ENCODE peak calls at places on chromosomes 4 and X, in eight cellular contexts. N, W, K, H, C, V, T and Y are unnamed samples.

GRCh38 chr4:13126976-13127910 is 356.9 kb downstream of the RAB28 start:
- DNase-seq in N (no peak), W (no peak), K (no peak), H (no peak), C (no peak), V (no peak), T (no peak), Y (no peak)

GRCh38 chr4:98614655-98615054 is 43.8 kb downstream of the TSPAN5 start:
- DNase-seq in N (no peak), W (no peak), K (no peak), H (no peak), C (no peak), V (no peak), T (no peak), Y (no peak)

GRCh38 chrX:71292669-71293379 is 8.7 kb upstream of the ITGB1BP2 start:
- DNase-seq in N (no peak), W (no peak), K (no peak), H (no peak), C (no peak), V (peak), T (no peak), Y (no peak)

GRCh38 chr4:180455226-180455625 is 1788.0 kb upstream of the TENM3 start:
- DNase-seq in N (no peak), W (no peak), K (no peak), H (no peak), C (no peak), V (no peak), T (no peak), Y (no peak)

GRCh38 chr4:186957952-186958555 is 234.4 kb upstream of the FAT1 start:
- DNase-seq in N (no peak), W (no peak), K (no peak), H (no peak), C (no peak), V (no peak), T (no peak), Y (no peak)

GRCh38 chr4:128387600-128388351 is 100.2 kb upstream of the PGRMC2 start:
- DNase-seq in N (no peak), W (no peak), K (no peak), H (no peak), C (no peak), V (no peak), T (no peak), Y (no peak)

GRCh38 chrX:26783512-26784225 is 567.7 kb downstream of the MAGEB5 start:
- DNase-seq in N (peak), W (peak), K (no peak), H (no peak), C (no peak), V (peak), T (peak), Y (no peak)

GRCh38 chr4:157005193-157005592 is 33.6 kb upstream of the PDGFC start:
- DNase-seq in N (no peak), W (no peak), K (no peak), H (no peak), C (no peak), V (no peak), T (no peak), Y (no peak)

GRCh38 chr4:86011117-86011516 is 348.7 kb downstream of the MAPK10 start:
- DNase-seq in N (no peak), W (no peak), K (no peak), H (no peak), C (no peak), V (peak), T (no peak), Y (no peak)

GRCh38 chr4:23934223-23934622 is 44.4 kb upstream of the PPARGC1A start:
- DNase-seq in N (no peak), W (no peak), K (no peak), H (no peak), C (no peak), V (no peak), T (no peak), Y (no peak)

GRCh38 chrX:154026136-154026806 is 6.6 kb upstream of the IRAK1 start:
- DNase-seq in N (no peak), W (no peak), K (no peak), H (no peak), C (no peak), V (no peak), T (no peak), Y (no peak)

GRCh38 chrX:136725446-136726104 is 55.2 kb downstream of the ARHGEF6 start:
- DNase-seq in N (no peak), W (no peak), K (peak), H (no peak), C (no peak), V (peak), T (no peak), Y (no peak)

GRCh38 chr4:55303818-55304217 is 42.2 kb upstream of the SRD5A3 start:
- DNase-seq in N (no peak), W (no peak), K (no peak), H (no peak), C (no peak), V (peak), T (no peak), Y (no peak)

GRCh38 chr4:38046735-38047487 is 86.7 kb downstream of the PTTG2 start:
- DNase-seq in N (no peak), W (peak), K (peak), H (no peak), C (no peak), V (no peak), T (no peak), Y (no peak)

GRCh38 chr4:3779509-3779908 is 13.3 kb downstream of the ADRA2C start:
- DNase-seq in N (no peak), W (no peak), K (no peak), H (no peak), C (no peak), V (no peak), T (no peak), Y (no peak)

GRCh38 chr4:113616443-113616842 is 145.1 kb downstream of the CAMK2D start:
- DNase-seq in N (no peak), W (no peak), K (no peak), H (no peak), C (no peak), V (peak), T (no peak), Y (no peak)

GRCh38 chrX:40420899-40421729 is 159.7 kb upstream of the ATP6AP2 start:
- DNase-seq in N (no peak), W (no peak), K (no peak), H (no peak), C (no peak), V (peak), T (no peak), Y (no peak)

GRCh38 chrX:137565921-137566745 is at the start of gene ZIC3:
- DNase-seq in N (peak), W (no peak), K (peak), H (no peak), C (peak), V (no peak), T (no peak), Y (no peak)

GRCh38 chr4:10074767-10075105 is 41.9 kb downstream of the WDR1 start:
- DNase-seq in N (no peak), W (peak), K (peak), H (no peak), C (no peak), V (peak), T (no peak), Y (no peak)
- TF ChIP-seq CTCF in N (peak), W (no peak), K (no peak), H (peak), C (no peak), V (peak), T (peak), Y (no peak)

GRCh38 chrX:109889289-109890006 is 113.5 kb upstream of the TMEM164 start:
- DNase-seq in N (peak), W (peak), K (no peak), H (no peak), C (no peak), V (peak), T (peak), Y (no peak)
- TF ChIP-seq CTCF in N (peak), W (no peak), K (no peak), H (no peak), C (no peak), V (peak), T (no peak), Y (no peak)

GRCh38 chrX:150148749-150149672 is 210.7 kb upstream of the EOLA2 start:
- DNase-seq in N (no peak), W (no peak), K (no peak), H (no peak), C (no peak), V (peak), T (no peak), Y (no peak)

GRCh38 chrX:150150780-150151125 is 212.4 kb upstream of the MAMLD1 start:
- DNase-seq in N (no peak), W (no peak), K (no peak), H (no peak), C (no peak), V (no peak), T (no peak), Y (no peak)

GRCh38 chrX:150152546-150152945 is 210.6 kb upstream of the MAMLD1 start:
- DNase-seq in N (no peak), W (no peak), K (no peak), H (no peak), C (no peak), V (no peak), T (no peak), Y (no peak)

GRCh38 chrX:150152036-150152435 is 211.1 kb upstream of the MAMLD1 start:
- DNase-seq in N (no peak), W (no peak), K (no peak), H (no peak), C (no peak), V (no peak), T (no peak), Y (no peak)

DNA sequence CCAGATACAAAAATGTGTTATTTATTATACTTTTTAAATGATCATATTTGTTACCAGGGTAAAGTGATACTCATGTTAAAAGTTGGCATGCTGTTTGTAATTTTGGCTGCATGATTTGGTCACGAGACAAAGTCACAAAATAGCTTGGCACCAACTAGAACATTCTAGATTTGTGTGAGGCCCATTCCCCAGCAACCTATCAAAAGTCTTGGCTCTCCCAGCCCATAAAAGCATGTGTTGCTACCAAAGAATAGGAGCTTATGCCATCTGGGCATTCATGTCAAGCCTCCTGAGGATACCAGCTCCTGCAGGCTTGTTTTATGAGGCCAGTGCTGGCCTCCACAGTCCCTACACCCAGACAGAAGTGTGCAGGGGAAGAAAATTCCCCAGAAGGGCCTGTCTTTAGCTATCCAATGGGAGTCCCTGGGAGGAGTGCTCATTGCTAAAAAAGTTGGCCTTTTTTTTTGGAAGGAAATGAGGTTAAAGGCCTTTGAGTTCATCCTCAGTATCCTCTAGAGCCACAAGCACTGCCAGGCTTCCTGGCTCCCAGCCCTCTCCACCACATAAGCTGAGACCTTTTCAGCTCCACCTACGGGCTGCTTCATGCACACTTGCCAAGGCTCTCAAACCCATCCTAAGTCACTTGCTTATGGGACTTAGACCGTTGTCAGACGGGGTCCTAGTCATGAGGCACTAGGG is 211.9 kb upstream of the EOLA2 start:
- DNase-seq in N (no peak), W (no peak), K (no peak), H (no peak), C (no peak), V (no peak), T (no peak), Y (no peak)
- TF ChIP-seq CTCF in N (no peak), W (no peak), K (no peak), H (no peak), C (no peak), V (no peak), T (no peak), Y (no peak)

DNA sequence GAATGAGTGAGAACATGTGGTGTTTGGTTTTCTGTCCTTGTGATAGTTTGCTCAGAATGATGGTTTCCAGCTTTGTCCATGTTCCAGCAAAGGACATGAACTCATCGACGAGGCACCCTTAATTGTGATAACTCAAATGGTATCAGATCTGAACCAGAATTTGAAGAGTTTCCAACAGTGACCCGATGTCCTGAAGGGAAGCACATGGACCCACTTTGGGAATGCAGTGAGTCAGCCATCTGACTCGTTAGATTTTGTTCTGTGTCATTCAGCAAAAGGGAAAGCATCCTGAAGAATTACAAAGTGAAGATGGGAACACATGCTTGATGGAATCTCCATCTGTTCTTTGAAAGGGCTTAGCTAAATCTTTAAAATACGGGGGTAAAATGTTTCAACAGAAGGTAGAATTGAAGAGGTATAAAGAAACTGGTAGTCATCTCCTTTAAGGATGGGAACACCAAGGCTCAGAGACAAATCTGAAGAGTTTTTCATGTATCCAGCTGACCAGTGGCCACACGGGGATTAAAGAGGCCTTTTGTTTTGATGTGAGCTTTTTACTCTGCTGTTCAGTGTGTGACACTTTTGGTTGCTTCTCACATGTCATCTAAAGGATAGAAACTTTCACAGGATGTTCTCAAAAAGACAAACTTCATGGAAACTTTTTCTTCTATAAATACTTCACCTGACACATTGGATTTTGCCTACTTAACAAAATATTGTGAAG is 393.8 kb downstream of the INPP4B start:
- DNase-seq in N (no peak), W (no peak), K (no peak), H (no peak), C (no peak), V (peak), T (no peak), Y (no peak)
- TF ChIP-seq CTCF in N (no peak), W (no peak), K (no peak), H (no peak), C (no peak), V (no peak), T (no peak), Y (no peak)

GRCh38 chrX:14697453-14697852 is 168.1 kb downstream of the GLRA2 start:
- DNase-seq in N (peak), W (peak), K (no peak), H (no peak), C (peak), V (peak), T (no peak), Y (no peak)
- TF ChIP-seq CTCF in N (peak), W (peak), K (no peak), H (peak), C (peak), V (peak), T (peak), Y (no peak)

GRCh38 chrX:72609313-72609712 is 36.7 kb upstream of the HDAC8 start:
- DNase-seq in N (no peak), W (no peak), K (no peak), H (no peak), C (no peak), V (peak), T (no peak), Y (no peak)
- TF ChIP-seq CTCF in N (no peak), W (no peak), K (no peak), H (no peak), C (no peak), V (peak), T (peak), Y (no peak)

DNA sequence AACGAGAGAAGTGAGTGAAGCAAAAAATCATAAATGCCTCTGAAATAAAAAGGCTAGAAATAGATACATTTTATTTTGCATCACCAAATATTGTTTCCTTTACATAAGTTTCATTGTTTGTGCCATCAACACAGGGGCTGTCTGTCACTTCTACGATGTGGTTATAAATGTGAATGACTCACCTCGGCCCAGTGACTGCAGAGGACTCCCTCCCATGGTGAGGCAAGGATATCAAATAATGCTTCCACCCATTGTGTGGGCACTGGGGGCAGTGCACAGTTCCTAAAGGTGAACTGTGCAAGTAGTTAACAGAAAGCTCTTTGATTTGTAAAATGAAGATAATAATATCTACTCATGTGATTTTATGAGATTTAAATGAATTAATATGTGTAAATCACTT is 230.3 kb upstream of the NEIL3 start:
- DNase-seq in N (no peak), W (no peak), K (no peak), H (no peak), C (no peak), V (no peak), T (no peak), Y (no peak)
- TF ChIP-seq CTCF in N (no peak), W (no peak), K (no peak), H (no peak), C (no peak), V (no peak), T (no peak), Y (no peak)

GRCh38 chr4:155757745-155758265 is 1.0 kb upstream of the GUCY1B1 start:
- DNase-seq in N (no peak), W (no peak), K (no peak), H (no peak), C (no peak), V (no peak), T (no peak), Y (no peak)

GRCh38 chr4:155759372-155760252 is 791 bp downstream of the GUCY1B1 start:
- DNase-seq in N (peak), W (no peak), K (peak), H (peak), C (peak), V (peak), T (no peak), Y (peak)

GRCh38 chr4:155761916-155762315 is 3.1 kb downstream of the GUCY1B1 start:
- DNase-seq in N (no peak), W (no peak), K (no peak), H (no peak), C (no peak), V (no peak), T (no peak), Y (no peak)

GRCh38 chr4:155761047-155761446 is 2.2 kb downstream of the GUCY1B1 start:
- DNase-seq in N (no peak), W (no peak), K (no peak), H (no peak), C (no peak), V (no peak), T (no peak), Y (no peak)

DNA sequence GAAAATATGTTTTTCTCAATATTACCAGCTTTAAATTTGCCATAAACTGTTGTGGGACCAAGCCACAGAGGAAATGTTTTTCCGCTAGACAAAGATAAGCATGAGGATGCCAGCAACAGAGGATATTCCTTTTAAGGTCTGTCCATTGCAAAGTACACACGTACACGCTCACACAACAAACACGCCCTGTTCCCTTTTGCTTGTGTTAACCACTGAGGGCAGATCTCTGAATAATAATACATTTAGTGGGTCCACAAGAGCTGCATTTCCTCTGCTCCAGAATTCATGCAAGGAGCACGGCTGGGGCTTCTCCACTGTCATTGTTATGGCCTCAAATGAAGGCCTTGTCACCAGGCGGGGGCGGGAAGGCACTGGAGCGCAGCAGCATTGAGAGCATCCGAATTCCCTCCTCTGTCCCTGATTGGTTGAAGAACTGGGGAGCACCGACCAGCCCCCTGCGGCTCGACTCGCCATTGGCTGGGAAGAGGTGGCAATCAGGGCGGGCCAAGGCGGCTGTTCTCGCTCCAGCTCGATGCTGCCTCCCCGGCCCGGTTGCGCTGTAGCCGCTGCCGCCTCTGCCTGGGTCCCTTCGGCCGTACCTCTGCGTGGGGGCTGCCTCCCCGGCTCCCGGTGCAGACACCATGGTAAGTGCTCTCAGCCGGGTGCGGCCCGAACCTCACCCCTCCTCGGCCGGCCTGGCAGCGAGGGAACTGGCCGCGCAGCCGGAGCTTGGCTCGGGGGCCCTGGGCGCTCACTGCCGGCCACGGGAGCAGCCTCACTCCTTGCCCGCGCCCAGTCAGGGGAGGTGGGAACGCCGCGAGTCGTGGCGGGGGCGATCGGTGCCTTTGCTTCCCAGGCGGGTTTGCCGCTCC is at the start of gene GUCY1B1:
- DNase-seq in N (peak), W (no peak), K (peak), H (peak), C (peak), V (peak), T (peak), Y (peak)
- TF ChIP-seq CTCF in N (peak), W (no peak), K (peak), H (peak), C (no peak), V (peak), T (no peak), Y (no peak)

DNA sequence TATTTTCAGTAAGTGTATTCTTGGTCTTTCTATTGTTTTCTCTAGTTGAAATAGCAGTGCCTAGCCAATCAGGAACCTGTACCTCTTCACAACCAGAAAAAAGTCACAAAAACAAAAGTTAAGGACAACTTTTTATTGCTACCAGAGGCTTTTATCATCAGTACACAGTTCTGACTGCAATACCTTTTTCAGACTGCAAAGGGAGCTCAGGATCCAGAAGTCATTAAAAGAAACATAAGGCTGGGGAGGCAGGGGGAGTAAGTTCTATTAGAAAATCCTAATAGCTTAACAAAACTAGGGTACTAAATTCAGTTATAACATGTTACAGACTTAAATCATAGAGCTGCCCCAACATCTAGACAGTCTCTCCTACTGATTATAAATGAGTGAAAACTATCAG is 28.8 kb downstream of the CCNI start:
- DNase-seq in N (no peak), W (no peak), K (no peak), H (no peak), C (no peak), V (peak), T (no peak), Y (no peak)
- TF ChIP-seq CTCF in N (peak), W (no peak), K (peak), H (peak), C (peak), V (peak), T (peak), Y (no peak)